ENCODE peak calls at places on chromosomes 13 and 19, in eight cellular contexts. One of them, this sample, is unnamed.

GRCh38 chr13:35621989-35622388 is 145.5 kb upstream of the MAB21L1 start:
- DNase-seq in tibial artery: no peak
- DNase-seq in GM23338: no peak
- DNase-seq in coronary artery: no peak
- DNase-seq in colonic mucosa: no peak
- DNase-seq in lower lobe of right lung: no peak
- DNase-seq in transverse colon: no peak
- DNase-seq in astrocyte: no peak
- DNase-seq in this sample: no peak

GRCh38 chr19:15265849-15266248 is 33.6 kb upstream of the EPHX3 start:
- DNase-seq in coronary artery: peak
- DNase-seq in tibial artery: peak
- DNase-seq in GM23338: no peak
- DNase-seq in colonic mucosa: peak
- DNase-seq in astrocyte: peak
- DNase-seq in transverse colon: peak
- DNase-seq in lower lobe of right lung: peak
- DNase-seq in this sample: no peak

GRCh38 chr13:90633849-90634248 is 713.6 kb upstream of the MIR17HG start:
- DNase-seq in colonic mucosa: no peak
- DNase-seq in GM23338: no peak
- DNase-seq in lower lobe of right lung: no peak
- DNase-seq in coronary artery: no peak
- DNase-seq in transverse colon: no peak
- DNase-seq in astrocyte: no peak
- DNase-seq in tibial artery: no peak
- DNase-seq in this sample: no peak

GRCh38 chr13:60755380-60756163 is 358.6 kb downstream of the TDRD3 start:
- DNase-seq in tibial artery: no peak
- DNase-seq in colonic mucosa: no peak
- DNase-seq in lower lobe of right lung: no peak
- DNase-seq in GM23338: peak
- DNase-seq in astrocyte: no peak
- DNase-seq in coronary artery: no peak
- DNase-seq in transverse colon: no peak
- DNase-seq in this sample: no peak

GRCh38 chr13:50684366-50684765 is 159.1 kb downstream of the DLEU7 start:
- DNase-seq in transverse colon: peak
- DNase-seq in astrocyte: no peak
- DNase-seq in lower lobe of right lung: no peak
- DNase-seq in GM23338: no peak
- DNase-seq in coronary artery: no peak
- DNase-seq in tibial artery: no peak
- DNase-seq in colonic mucosa: no peak
- DNase-seq in this sample: no peak

GRCh38 chr19:48510421-48511268 is 990 bp downstream of the LMTK3 start:
- DNase-seq in tibial artery: no peak
- DNase-seq in lower lobe of right lung: peak
- DNase-seq in astrocyte: peak
- DNase-seq in colonic mucosa: peak
- DNase-seq in transverse colon: peak
- DNase-seq in GM23338: peak
- DNase-seq in coronary artery: no peak
- DNase-seq in this sample: peak

GRCh38 chr13:48600374-48601364 is 53.1 kb upstream of the CYSLTR2 start:
- DNase-seq in coronary artery: no peak
- DNase-seq in colonic mucosa: no peak
- DNase-seq in tibial artery: no peak
- DNase-seq in transverse colon: no peak
- DNase-seq in lower lobe of right lung: no peak
- DNase-seq in GM23338: no peak
- DNase-seq in astrocyte: peak
- DNase-seq in this sample: no peak

GRCh38 chr19:6451583-6452222 is 7.9 kb downstream of the SLC25A23 start:
- DNase-seq in lower lobe of right lung: no peak
- DNase-seq in tibial artery: no peak
- DNase-seq in coronary artery: no peak
- DNase-seq in transverse colon: no peak
- DNase-seq in GM23338: no peak
- DNase-seq in colonic mucosa: no peak
- DNase-seq in astrocyte: no peak
- DNase-seq in this sample: no peak

GRCh38 chr13:22214184-22214583 is 543.3 kb downstream of the FGF9 start:
- DNase-seq in lower lobe of right lung: no peak
- DNase-seq in transverse colon: no peak
- DNase-seq in astrocyte: no peak
- DNase-seq in GM23338: no peak
- DNase-seq in coronary artery: no peak
- DNase-seq in colonic mucosa: no peak
- DNase-seq in tibial artery: no peak
- DNase-seq in this sample: no peak

GRCh38 chr19:5170329-5170745 is 170.3 kb downstream of the PTPRS start:
- DNase-seq in tibial artery: no peak
- DNase-seq in transverse colon: peak
- DNase-seq in coronary artery: no peak
- DNase-seq in GM23338: peak
- DNase-seq in lower lobe of right lung: peak
- DNase-seq in colonic mucosa: peak
- DNase-seq in astrocyte: no peak
- DNase-seq in this sample: peak

GRCh38 chr19:10699650-10700335 is 1.4 kb upstream of the QTRT1 start:
- DNase-seq in tibial artery: no peak
- DNase-seq in lower lobe of right lung: peak
- DNase-seq in astrocyte: peak
- DNase-seq in colonic mucosa: peak
- DNase-seq in GM23338: peak
- DNase-seq in transverse colon: peak
- DNase-seq in coronary artery: no peak
- DNase-seq in this sample: peak

GRCh38 chr13:21738636-21739035 is 67.8 kb downstream of the FGF9 start:
- DNase-seq in tibial artery: no peak
- DNase-seq in lower lobe of right lung: no peak
- DNase-seq in astrocyte: no peak
- DNase-seq in GM23338: no peak
- DNase-seq in colonic mucosa: no peak
- DNase-seq in coronary artery: no peak
- DNase-seq in transverse colon: no peak
- DNase-seq in this sample: no peak

GRCh38 chr13:51793570-51794273 is 10.2 kb downstream of the DHRS12 start:
- DNase-seq in astrocyte: peak
- DNase-seq in GM23338: no peak
- DNase-seq in tibial artery: no peak
- DNase-seq in coronary artery: no peak
- DNase-seq in lower lobe of right lung: no peak
- DNase-seq in transverse colon: no peak
- DNase-seq in colonic mucosa: no peak
- DNase-seq in this sample: no peak

GRCh38 chr13:20721454-20722357 is 18.2 kb downstream of the IL17D start:
- DNase-seq in lower lobe of right lung: no peak
- DNase-seq in tibial artery: peak
- DNase-seq in coronary artery: no peak
- DNase-seq in astrocyte: peak
- DNase-seq in transverse colon: peak
- DNase-seq in colonic mucosa: peak
- DNase-seq in GM23338: peak
- DNase-seq in this sample: no peak

GRCh38 chr13:27965343-27965739 is 3.8 kb downstream of the CDX2 start:
- DNase-seq in coronary artery: no peak
- DNase-seq in transverse colon: no peak
- DNase-seq in astrocyte: no peak
- DNase-seq in tibial artery: no peak
- DNase-seq in colonic mucosa: peak
- DNase-seq in GM23338: peak
- DNase-seq in lower lobe of right lung: no peak
- DNase-seq in this sample: no peak
- H3K4me3 ChIP-seq in coronary artery: no peak
- H3K4me3 ChIP-seq in transverse colon: no peak
- H3K4me3 ChIP-seq in astrocyte: no peak
- H3K4me3 ChIP-seq in tibial artery: no peak
- H3K4me3 ChIP-seq in colonic mucosa: peak
- H3K4me3 ChIP-seq in GM23338: no peak
- H3K4me3 ChIP-seq in lower lobe of right lung: no peak
- H3K4me3 ChIP-seq in this sample: no peak

DNA sequence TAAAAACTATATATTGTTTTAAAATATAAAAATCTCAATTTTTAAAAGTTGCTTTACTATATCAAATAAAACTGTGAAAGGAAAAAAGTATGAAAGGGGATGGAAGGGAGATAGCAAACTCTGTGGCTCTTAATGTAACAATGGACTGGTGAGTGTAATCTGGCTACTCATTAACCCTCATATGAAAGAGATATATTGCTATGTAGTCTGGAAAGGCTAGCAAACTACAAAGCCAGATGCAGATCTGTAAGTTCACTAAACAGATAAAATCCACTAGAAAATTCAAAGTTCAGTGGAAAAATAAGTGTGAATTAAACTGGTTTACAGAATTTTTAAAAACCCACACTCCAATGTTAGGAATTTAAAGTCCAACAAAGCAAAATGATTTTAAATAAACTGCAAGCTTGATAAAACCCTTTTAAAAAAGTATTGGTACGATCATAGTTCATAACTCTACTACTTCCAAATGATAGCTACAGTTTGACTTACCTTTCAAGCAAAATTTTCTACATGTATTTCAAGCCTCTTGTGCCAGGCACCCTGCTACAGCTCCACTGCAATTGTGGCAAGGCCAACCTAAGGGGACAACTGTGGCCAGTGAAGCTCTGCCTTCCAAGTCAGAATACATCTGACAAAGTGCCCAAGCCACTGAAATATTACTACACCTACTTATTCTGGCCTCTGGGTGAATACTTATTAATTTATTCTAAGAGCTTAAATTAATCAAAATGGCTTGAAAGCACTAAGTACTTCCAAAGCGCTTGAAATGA is 647 bp upstream of the ELF1 start:
- DNase-seq in transverse colon: no peak
- DNase-seq in tibial artery: no peak
- DNase-seq in astrocyte: no peak
- DNase-seq in colonic mucosa: no peak
- DNase-seq in coronary artery: no peak
- DNase-seq in lower lobe of right lung: no peak
- DNase-seq in GM23338: no peak
- DNase-seq in this sample: peak
- H3K27ac ChIP-seq in transverse colon: peak
- H3K27ac ChIP-seq in tibial artery: peak
- H3K27ac ChIP-seq in astrocyte: no peak
- H3K27ac ChIP-seq in colonic mucosa: peak
- H3K27ac ChIP-seq in coronary artery: peak
- H3K27ac ChIP-seq in lower lobe of right lung: peak
- H3K27ac ChIP-seq in GM23338: no peak
- H3K27ac ChIP-seq in this sample: peak

GRCh38 chr19:39516270-39516669 is 1.3 kb downstream of the SELENOV start:
- DNase-seq in GM23338: peak
- DNase-seq in coronary artery: no peak
- DNase-seq in lower lobe of right lung: no peak
- DNase-seq in transverse colon: no peak
- DNase-seq in tibial artery: no peak
- DNase-seq in astrocyte: no peak
- DNase-seq in colonic mucosa: no peak
- DNase-seq in this sample: no peak
- H3K4me3 ChIP-seq in GM23338: peak
- H3K4me3 ChIP-seq in coronary artery: peak
- H3K4me3 ChIP-seq in lower lobe of right lung: no peak
- H3K4me3 ChIP-seq in transverse colon: no peak
- H3K4me3 ChIP-seq in tibial artery: no peak
- H3K4me3 ChIP-seq in astrocyte: no peak
- H3K4me3 ChIP-seq in colonic mucosa: no peak
- H3K4me3 ChIP-seq in this sample: no peak

GRCh38 chr19:38203197-38203596 is 20.8 kb downstream of the DPF1 start:
- DNase-seq in lower lobe of right lung: no peak
- DNase-seq in astrocyte: no peak
- DNase-seq in colonic mucosa: no peak
- DNase-seq in tibial artery: no peak
- DNase-seq in coronary artery: no peak
- DNase-seq in GM23338: no peak
- DNase-seq in transverse colon: no peak
- DNase-seq in this sample: no peak
- H3K27ac ChIP-seq in lower lobe of right lung: no peak
- H3K27ac ChIP-seq in astrocyte: no peak
- H3K27ac ChIP-seq in colonic mucosa: no peak
- H3K27ac ChIP-seq in tibial artery: no peak
- H3K27ac ChIP-seq in coronary artery: no peak
- H3K27ac ChIP-seq in GM23338: no peak
- H3K27ac ChIP-seq in transverse colon: no peak
- H3K27ac ChIP-seq in this sample: no peak

GRCh38 chr13:49627831-49628652 is at the start of gene ARL11:
- DNase-seq in coronary artery: no peak
- DNase-seq in lower lobe of right lung: peak
- DNase-seq in colonic mucosa: peak
- DNase-seq in tibial artery: peak
- DNase-seq in astrocyte: no peak
- DNase-seq in GM23338: peak
- DNase-seq in transverse colon: peak
- DNase-seq in this sample: no peak
- H3K4me3 ChIP-seq in coronary artery: peak
- H3K4me3 ChIP-seq in lower lobe of right lung: peak
- H3K4me3 ChIP-seq in colonic mucosa: peak
- H3K4me3 ChIP-seq in tibial artery: peak
- H3K4me3 ChIP-seq in astrocyte: no peak
- H3K4me3 ChIP-seq in GM23338: peak
- H3K4me3 ChIP-seq in transverse colon: no peak
- H3K4me3 ChIP-seq in this sample: no peak

GRCh38 chr19:43748205-43748594 is 6.6 kb downstream of the SMG9 start:
- DNase-seq in coronary artery: no peak
- DNase-seq in colonic mucosa: no peak
- DNase-seq in astrocyte: no peak
- DNase-seq in lower lobe of right lung: no peak
- DNase-seq in tibial artery: no peak
- DNase-seq in GM23338: no peak
- DNase-seq in transverse colon: no peak
- DNase-seq in this sample: no peak

GRCh38 chr19:43749152-43749551 is 5.6 kb downstream of the SMG9 start:
- DNase-seq in lower lobe of right lung: no peak
- DNase-seq in astrocyte: no peak
- DNase-seq in tibial artery: no peak
- DNase-seq in transverse colon: no peak
- DNase-seq in GM23338: no peak
- DNase-seq in coronary artery: no peak
- DNase-seq in colonic mucosa: no peak
- DNase-seq in this sample: no peak

GRCh38 chr19:43751466-43752220 is 3.1 kb downstream of the SMG9 start:
- DNase-seq in transverse colon: no peak
- DNase-seq in lower lobe of right lung: no peak
- DNase-seq in astrocyte: peak
- DNase-seq in GM23338: no peak
- DNase-seq in tibial artery: no peak
- DNase-seq in coronary artery: no peak
- DNase-seq in colonic mucosa: no peak
- DNase-seq in this sample: no peak

GRCh38 chr19:43748685-43749084 is 6.1 kb downstream of the SMG9 start:
- DNase-seq in colonic mucosa: no peak
- DNase-seq in GM23338: no peak
- DNase-seq in tibial artery: no peak
- DNase-seq in lower lobe of right lung: no peak
- DNase-seq in astrocyte: no peak
- DNase-seq in transverse colon: no peak
- DNase-seq in coronary artery: no peak
- DNase-seq in this sample: no peak

GRCh38 chr19:43749898-43750297 is 4.9 kb downstream of the SMG9 start:
- DNase-seq in coronary artery: no peak
- DNase-seq in tibial artery: no peak
- DNase-seq in astrocyte: no peak
- DNase-seq in GM23338: no peak
- DNase-seq in colonic mucosa: no peak
- DNase-seq in transverse colon: no peak
- DNase-seq in lower lobe of right lung: no peak
- DNase-seq in this sample: no peak
- H3K27ac ChIP-seq in coronary artery: no peak
- H3K27ac ChIP-seq in tibial artery: no peak
- H3K27ac ChIP-seq in astrocyte: no peak
- H3K27ac ChIP-seq in GM23338: no peak
- H3K27ac ChIP-seq in colonic mucosa: no peak
- H3K27ac ChIP-seq in transverse colon: no peak
- H3K27ac ChIP-seq in lower lobe of right lung: no peak
- H3K27ac ChIP-seq in this sample: no peak

GRCh38 chr19:34269968-34270621 is 15.7 kb downstream of the GARRE1 start:
- DNase-seq in coronary artery: no peak
- DNase-seq in lower lobe of right lung: peak
- DNase-seq in transverse colon: peak
- DNase-seq in colonic mucosa: peak
- DNase-seq in astrocyte: peak
- DNase-seq in tibial artery: peak
- DNase-seq in GM23338: peak
- DNase-seq in this sample: no peak
- H3K4me3 ChIP-seq in coronary artery: peak
- H3K4me3 ChIP-seq in lower lobe of right lung: peak
- H3K4me3 ChIP-seq in transverse colon: no peak
- H3K4me3 ChIP-seq in colonic mucosa: no peak
- H3K4me3 ChIP-seq in astrocyte: peak
- H3K4me3 ChIP-seq in tibial artery: peak
- H3K4me3 ChIP-seq in GM23338: no peak
- H3K4me3 ChIP-seq in this sample: no peak